ENCODE peak calls at places on chromosome 11, in four cellular contexts. One of them, this sample, is unnamed.

GRCh38 chr11:57903441-57904123 is 120.1 kb upstream of the OR9Q1 start:
- DNase-seq in cardiac fibroblast: no peak
- DNase-seq in right lobe of liver: no peak
- DNase-seq in AG04450: no peak
- DNase-seq in this sample: no peak

GRCh38 chr11:76424379-76424778 is 20.4 kb upstream of the EMSY start:
- DNase-seq in cardiac fibroblast: no peak
- DNase-seq in right lobe of liver: no peak
- DNase-seq in AG04450: no peak
- DNase-seq in this sample: no peak

GRCh38 chr11:107665016-107665415 is 46.8 kb downstream of the SLN start:
- DNase-seq in cardiac fibroblast: no peak
- DNase-seq in right lobe of liver: no peak
- DNase-seq in AG04450: no peak
- DNase-seq in this sample: no peak

GRCh38 chr11:83272627-83273026 is 13.5 kb downstream of the CCDC90B start:
- DNase-seq in cardiac fibroblast: peak
- DNase-seq in right lobe of liver: no peak
- DNase-seq in AG04450: no peak
- DNase-seq in this sample: no peak

GRCh38 chr11:6813651-6814050 is 14.2 kb upstream of the OR6A2 start:
- DNase-seq in cardiac fibroblast: no peak
- DNase-seq in right lobe of liver: no peak
- DNase-seq in AG04450: no peak
- DNase-seq in this sample: no peak

GRCh38 chr11:61586792-61587430 is 6.0 kb upstream of the SYT7 start:
- DNase-seq in cardiac fibroblast: no peak
- DNase-seq in right lobe of liver: no peak
- DNase-seq in AG04450: no peak
- DNase-seq in this sample: no peak

GRCh38 chr11:45482331-45482730 is 183.1 kb downstream of the CHST1 start:
- DNase-seq in cardiac fibroblast: no peak
- DNase-seq in right lobe of liver: no peak
- DNase-seq in AG04450: no peak
- DNase-seq in this sample: no peak

GRCh38 chr11:83827940-83828554 is 541.9 kb upstream of the CCDC90B start:
- DNase-seq in cardiac fibroblast: peak
- DNase-seq in right lobe of liver: no peak
- DNase-seq in AG04450: no peak
- DNase-seq in this sample: no peak

GRCh38 chr11:1877211-1878133 is 14.2 kb downstream of the PRR33 start:
- DNase-seq in cardiac fibroblast: peak
- DNase-seq in right lobe of liver: peak
- DNase-seq in AG04450: no peak
- DNase-seq in this sample: peak

GRCh38 chr11:117511483-117511934 is 183.9 kb downstream of the CEP164 start:
- DNase-seq in cardiac fibroblast: no peak
- DNase-seq in right lobe of liver: no peak
- DNase-seq in AG04450: no peak
- DNase-seq in this sample: no peak

GRCh38 chr11:80816454-80816847 is 1375.6 kb upstream of the TENM4 start:
- DNase-seq in cardiac fibroblast: no peak
- DNase-seq in right lobe of liver: no peak
- DNase-seq in AG04450: no peak
- DNase-seq in this sample: no peak

GRCh38 chr11:2268911-2269600 is 1.3 kb downstream of the ASCL2 start:
- DNase-seq in cardiac fibroblast: peak
- DNase-seq in right lobe of liver: peak
- DNase-seq in AG04450: no peak
- DNase-seq in this sample: peak

GRCh38 chr11:74462009-74462408 is 5.3 kb downstream of the KCNE3 start:
- DNase-seq in cardiac fibroblast: peak
- DNase-seq in right lobe of liver: peak
- DNase-seq in AG04450: no peak
- DNase-seq in this sample: peak

GRCh38 chr11:35337136-35337918 is 82.0 kb downstream of the SLC1A2 start:
- DNase-seq in cardiac fibroblast: peak
- DNase-seq in right lobe of liver: no peak
- DNase-seq in AG04450: peak
- DNase-seq in this sample: peak

DNA sequence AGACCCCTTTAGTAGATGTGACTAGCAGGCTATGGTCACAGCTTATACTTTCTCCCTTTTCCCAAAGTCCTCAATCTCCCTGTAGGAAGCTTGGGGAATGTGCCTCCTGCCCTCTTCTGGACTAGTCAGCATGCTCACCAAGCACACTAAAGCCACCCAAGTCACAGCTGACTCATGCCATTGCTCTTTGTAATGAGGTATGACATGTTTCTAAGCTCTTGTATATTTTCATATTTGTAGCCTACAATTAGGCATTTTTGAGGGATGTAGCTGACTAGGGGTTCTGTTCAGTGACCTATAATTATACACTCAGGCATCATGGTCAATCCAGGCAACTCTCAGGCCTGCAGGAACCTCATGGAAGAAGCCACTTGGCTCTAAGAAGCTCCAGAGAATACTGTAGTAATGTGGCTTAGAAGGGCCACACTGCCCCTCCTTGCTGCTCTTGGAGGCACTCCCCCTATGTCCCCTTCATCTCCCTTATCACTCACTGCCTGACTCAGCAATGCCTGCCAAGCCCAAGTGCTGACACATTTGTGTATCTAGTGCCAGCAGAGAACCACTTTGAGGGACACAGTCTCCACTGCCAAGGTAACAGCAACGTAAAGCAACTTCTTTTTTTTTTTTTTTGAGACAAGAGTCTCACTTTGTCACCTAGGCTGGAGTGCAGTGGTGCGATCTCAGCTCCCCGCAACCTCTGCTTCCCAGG is 86.2 kb downstream of the RPL27A start:
- DNase-seq in cardiac fibroblast: peak
- DNase-seq in right lobe of liver: peak
- DNase-seq in AG04450: no peak
- DNase-seq in this sample: no peak
- TF ChIP-seq CTCF in cardiac fibroblast: peak
- TF ChIP-seq CTCF in right lobe of liver: peak
- TF ChIP-seq CTCF in AG04450: peak
- TF ChIP-seq CTCF in this sample: no peak

DNA sequence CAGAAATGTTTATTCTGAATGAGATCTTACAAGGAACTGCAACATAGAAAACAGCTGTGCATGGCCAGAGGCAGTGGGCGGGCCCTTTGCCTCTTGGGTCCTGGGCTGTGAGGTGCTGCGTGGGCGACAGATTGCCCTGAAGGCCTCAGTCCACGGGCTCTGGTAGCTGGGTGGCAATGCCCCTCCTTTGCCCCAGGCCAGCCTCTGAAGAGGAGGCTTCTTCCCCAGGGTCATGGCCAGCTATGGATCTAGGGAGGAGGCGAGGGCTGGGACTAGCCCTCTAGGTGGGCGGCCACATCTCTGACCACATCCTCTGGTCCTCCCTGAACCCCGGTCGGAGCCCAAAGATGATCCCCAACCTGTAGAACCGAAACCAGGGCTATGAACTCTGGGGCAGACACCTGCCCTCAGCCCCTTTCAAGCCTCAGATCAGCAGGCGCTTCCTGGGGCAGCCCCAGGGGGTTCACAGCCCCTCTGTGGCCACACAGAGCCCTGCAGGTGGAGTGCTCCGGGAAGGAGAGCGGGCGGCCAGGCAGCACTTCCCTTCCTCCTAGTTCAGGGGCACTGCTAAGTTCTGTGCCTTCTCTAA is 6.6 kb upstream of the CDC42BPG start:
- DNase-seq in cardiac fibroblast: no peak
- DNase-seq in right lobe of liver: no peak
- DNase-seq in AG04450: no peak
- DNase-seq in this sample: no peak
- TF ChIP-seq CTCF in cardiac fibroblast: no peak
- TF ChIP-seq CTCF in right lobe of liver: no peak
- TF ChIP-seq CTCF in AG04450: no peak
- TF ChIP-seq CTCF in this sample: no peak

DNA sequence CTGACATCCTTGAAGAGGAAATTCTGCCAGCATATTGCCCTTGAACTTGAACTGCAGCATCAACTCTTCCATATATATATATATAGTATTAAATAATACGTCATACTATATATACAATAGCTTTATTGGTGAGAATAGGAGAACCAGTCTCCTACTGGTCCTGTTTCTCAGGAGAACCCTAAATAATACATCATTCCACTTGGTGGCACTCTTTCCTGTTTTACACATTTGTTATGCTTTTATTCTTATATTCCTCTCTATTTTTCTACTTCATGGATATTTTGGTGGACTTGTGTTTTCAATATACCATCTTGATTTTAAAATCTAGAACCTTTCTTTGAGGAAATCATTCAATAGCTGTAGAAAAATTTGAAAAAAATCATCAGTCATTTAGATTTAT is 193.3 kb downstream of the TRPC6 start:
- DNase-seq in cardiac fibroblast: peak
- DNase-seq in right lobe of liver: no peak
- DNase-seq in AG04450: no peak
- DNase-seq in this sample: no peak
- TF ChIP-seq CTCF in cardiac fibroblast: peak
- TF ChIP-seq CTCF in right lobe of liver: peak
- TF ChIP-seq CTCF in AG04450: peak
- TF ChIP-seq CTCF in this sample: no peak

GRCh38 chr11:131579932-131580387 is 209.5 kb downstream of the NTM start:
- DNase-seq in cardiac fibroblast: peak
- DNase-seq in right lobe of liver: no peak
- DNase-seq in AG04450: no peak
- DNase-seq in this sample: no peak
- TF ChIP-seq CTCF in cardiac fibroblast: no peak
- TF ChIP-seq CTCF in right lobe of liver: peak
- TF ChIP-seq CTCF in AG04450: peak
- TF ChIP-seq CTCF in this sample: peak